ENCODE peak calls at places on chromosomes 7 and 10, in nine cellular contexts. One of them, this sample, is unnamed.

GRCh38 chr10:118621304-118621942 is 26.0 kb upstream of the PRLHR start:
- DNase-seq in effector CD4-positive, alpha-beta T cell: no peak
- DNase-seq in EH: peak; percentile 9
- DNase-seq in Caki2: no peak
- DNase-seq in hepatic stellate cell: no peak
- DNase-seq in uterus: no peak
- DNase-seq in kidney tubule cell: peak; percentile 3
- DNase-seq in adrenal gland: no peak
- DNase-seq in esophagus squamous epithelium: no peak
- DNase-seq in this sample: no peak

GRCh38 chr7:109497053-109497452 is 927.4 kb downstream of the DNAJB9 start:
- DNase-seq in adrenal gland: no peak
- DNase-seq in Caki2: no peak
- DNase-seq in uterus: no peak
- DNase-seq in effector CD4-positive, alpha-beta T cell: no peak
- DNase-seq in EH: no peak
- DNase-seq in hepatic stellate cell: no peak
- DNase-seq in kidney tubule cell: no peak
- DNase-seq in esophagus squamous epithelium: no peak
- DNase-seq in this sample: no peak

GRCh38 chr10:73965890-73966768 is 31.8 kb upstream of the VCL start:
- DNase-seq in esophagus squamous epithelium: no peak
- DNase-seq in hepatic stellate cell: peak; percentile 89
- DNase-seq in uterus: peak; percentile 89
- DNase-seq in effector CD4-positive, alpha-beta T cell: no peak
- DNase-seq in EH: peak; percentile 100
- DNase-seq in kidney tubule cell: peak; percentile 100
- DNase-seq in adrenal gland: peak; percentile 66
- DNase-seq in Caki2: peak; percentile 99
- DNase-seq in this sample: peak; percentile 80

GRCh38 chr10:52740913-52741675 is 31.5 kb downstream of the MBL2 start:
- DNase-seq in kidney tubule cell: peak; percentile 42
- DNase-seq in hepatic stellate cell: peak; percentile 29
- DNase-seq in adrenal gland: peak; percentile 66
- DNase-seq in effector CD4-positive, alpha-beta T cell: no peak
- DNase-seq in Caki2: peak; percentile 44
- DNase-seq in esophagus squamous epithelium: no peak
- DNase-seq in uterus: no peak
- DNase-seq in EH: peak; percentile 45
- DNase-seq in this sample: no peak

GRCh38 chr10:42933454-42934340 is 143.2 kb upstream of the RET start:
- DNase-seq in uterus: peak; percentile 24
- DNase-seq in adrenal gland: no peak
- DNase-seq in esophagus squamous epithelium: no peak
- DNase-seq in effector CD4-positive, alpha-beta T cell: no peak
- DNase-seq in kidney tubule cell: peak; percentile 52
- DNase-seq in hepatic stellate cell: no peak
- DNase-seq in EH: no peak
- DNase-seq in Caki2: no peak
- DNase-seq in this sample: no peak

GRCh38 chr7:107701191-107701590 is 40.6 kb downstream of the SLC26A4 start:
- DNase-seq in EH: peak; percentile 9
- DNase-seq in kidney tubule cell: no peak
- DNase-seq in esophagus squamous epithelium: no peak
- DNase-seq in uterus: no peak
- DNase-seq in effector CD4-positive, alpha-beta T cell: no peak
- DNase-seq in hepatic stellate cell: no peak
- DNase-seq in adrenal gland: no peak
- DNase-seq in Caki2: no peak
- DNase-seq in this sample: no peak

GRCh38 chr10:79221110-79222051 is 125.9 kb upstream of the PPIF start:
- DNase-seq in Caki2: no peak
- DNase-seq in effector CD4-positive, alpha-beta T cell: no peak
- DNase-seq in kidney tubule cell: peak; percentile 43
- DNase-seq in esophagus squamous epithelium: no peak
- DNase-seq in adrenal gland: peak; percentile 83
- DNase-seq in uterus: peak; percentile 92
- DNase-seq in hepatic stellate cell: peak; percentile 78
- DNase-seq in EH: no peak
- DNase-seq in this sample: no peak

GRCh38 chr7:32259917-32260596 is 189.8 kb upstream of the PDE1C start:
- DNase-seq in effector CD4-positive, alpha-beta T cell: no peak
- DNase-seq in hepatic stellate cell: no peak
- DNase-seq in kidney tubule cell: no peak
- DNase-seq in esophagus squamous epithelium: no peak
- DNase-seq in Caki2: no peak
- DNase-seq in uterus: no peak
- DNase-seq in adrenal gland: no peak
- DNase-seq in EH: no peak
- DNase-seq in this sample: no peak

GRCh38 chr7:88226886-88227516 is 7.2 kb upstream of the SRI start:
- DNase-seq in effector CD4-positive, alpha-beta T cell: no peak
- DNase-seq in adrenal gland: no peak
- DNase-seq in hepatic stellate cell: peak; percentile 6
- DNase-seq in uterus: no peak
- DNase-seq in kidney tubule cell: peak; percentile 97
- DNase-seq in esophagus squamous epithelium: no peak
- DNase-seq in EH: peak; percentile 68
- DNase-seq in Caki2: peak; percentile 98
- DNase-seq in this sample: no peak

GRCh38 chr7:155521743-155522398 is 24.5 kb downstream of the CNPY1 start:
- DNase-seq in adrenal gland: no peak
- DNase-seq in Caki2: no peak
- DNase-seq in kidney tubule cell: no peak
- DNase-seq in uterus: no peak
- DNase-seq in hepatic stellate cell: no peak
- DNase-seq in esophagus squamous epithelium: no peak
- DNase-seq in EH: no peak
- DNase-seq in effector CD4-positive, alpha-beta T cell: no peak
- DNase-seq in this sample: no peak

GRCh38 chr10:12771956-12772355 is 229.6 kb downstream of the CCDC3 start:
- DNase-seq in kidney tubule cell: no peak
- DNase-seq in uterus: no peak
- DNase-seq in hepatic stellate cell: no peak
- DNase-seq in adrenal gland: no peak
- DNase-seq in Caki2: no peak
- DNase-seq in esophagus squamous epithelium: no peak
- DNase-seq in EH: no peak
- DNase-seq in effector CD4-positive, alpha-beta T cell: no peak
- DNase-seq in this sample: no peak

GRCh38 chr7:154231732-154232131 is 179.5 kb downstream of the DPP6 start:
- DNase-seq in Caki2: peak; percentile 11
- DNase-seq in adrenal gland: no peak
- DNase-seq in EH: no peak
- DNase-seq in esophagus squamous epithelium: no peak
- DNase-seq in hepatic stellate cell: no peak
- DNase-seq in effector CD4-positive, alpha-beta T cell: no peak
- DNase-seq in uterus: no peak
- DNase-seq in kidney tubule cell: no peak
- DNase-seq in this sample: no peak

GRCh38 chr7:27167170-27167505 is 1.8 kb upstream of the HOXA9 start:
- DNase-seq in hepatic stellate cell: no peak
- DNase-seq in EH: peak; percentile 93
- DNase-seq in kidney tubule cell: peak; percentile 90
- DNase-seq in Caki2: peak; percentile 65
- DNase-seq in effector CD4-positive, alpha-beta T cell: no peak
- DNase-seq in uterus: no peak
- DNase-seq in adrenal gland: no peak
- DNase-seq in esophagus squamous epithelium: no peak
- DNase-seq in this sample: no peak

GRCh38 chr10:97058521-97058920 is 127.2 kb downstream of the SLIT1 start:
- DNase-seq in uterus: no peak
- DNase-seq in hepatic stellate cell: no peak
- DNase-seq in adrenal gland: no peak
- DNase-seq in EH: no peak
- DNase-seq in Caki2: no peak
- DNase-seq in kidney tubule cell: no peak
- DNase-seq in esophagus squamous epithelium: no peak
- DNase-seq in effector CD4-positive, alpha-beta T cell: no peak
- DNase-seq in this sample: no peak

GRCh38 chr7:55498142-55498541 is 74.2 kb downstream of the VOPP1 start:
- DNase-seq in adrenal gland: no peak
- DNase-seq in esophagus squamous epithelium: no peak
- DNase-seq in EH: no peak
- DNase-seq in hepatic stellate cell: no peak
- DNase-seq in effector CD4-positive, alpha-beta T cell: no peak
- DNase-seq in Caki2: no peak
- DNase-seq in uterus: no peak
- DNase-seq in kidney tubule cell: no peak
- DNase-seq in this sample: no peak

GRCh38 chr10:106308284-106308683 is 856.2 kb downstream of the SORCS1 start:
- DNase-seq in hepatic stellate cell: no peak
- DNase-seq in Caki2: no peak
- DNase-seq in EH: no peak
- DNase-seq in effector CD4-positive, alpha-beta T cell: no peak
- DNase-seq in uterus: no peak
- DNase-seq in adrenal gland: no peak
- DNase-seq in esophagus squamous epithelium: no peak
- DNase-seq in kidney tubule cell: no peak
- DNase-seq in this sample: no peak

GRCh38 chr7:131039836-131040235 is 287.8 kb upstream of the MKLN1 start:
- DNase-seq in esophagus squamous epithelium: no peak
- DNase-seq in Caki2: no peak
- DNase-seq in hepatic stellate cell: no peak
- DNase-seq in adrenal gland: no peak
- DNase-seq in uterus: no peak
- DNase-seq in kidney tubule cell: no peak
- DNase-seq in effector CD4-positive, alpha-beta T cell: no peak
- DNase-seq in EH: no peak
- DNase-seq in this sample: no peak

GRCh38 chr7:31000161-31000693 is 36.5 kb downstream of the GHRHR start:
- DNase-seq in EH: no peak
- DNase-seq in esophagus squamous epithelium: no peak
- DNase-seq in kidney tubule cell: no peak
- DNase-seq in hepatic stellate cell: no peak
- DNase-seq in Caki2: no peak
- DNase-seq in adrenal gland: no peak
- DNase-seq in effector CD4-positive, alpha-beta T cell: no peak
- DNase-seq in uterus: no peak
- DNase-seq in this sample: no peak

GRCh38 chr7:21903074-21903786 is 42.5 kb downstream of the CDCA7L start:
- DNase-seq in adrenal gland: no peak
- DNase-seq in uterus: no peak
- DNase-seq in EH: no peak
- DNase-seq in effector CD4-positive, alpha-beta T cell: no peak
- DNase-seq in kidney tubule cell: no peak
- DNase-seq in hepatic stellate cell: no peak
- DNase-seq in esophagus squamous epithelium: no peak
- DNase-seq in Caki2: no peak
- DNase-seq in this sample: no peak

GRCh38 chr10:28661035-28661434 is 16.3 kb upstream of the BAMBI start:
- DNase-seq in kidney tubule cell: peak; percentile 72
- DNase-seq in EH: peak; percentile 91
- DNase-seq in Caki2: peak; percentile 42
- DNase-seq in adrenal gland: no peak
- DNase-seq in uterus: no peak
- DNase-seq in hepatic stellate cell: peak; percentile 84
- DNase-seq in effector CD4-positive, alpha-beta T cell: no peak
- DNase-seq in esophagus squamous epithelium: no peak
- DNase-seq in this sample: no peak

GRCh38 chr10:44897049-44897448 is 14.1 kb upstream of the TMEM72 start:
- DNase-seq in adrenal gland: no peak
- DNase-seq in Caki2: peak; percentile 72
- DNase-seq in kidney tubule cell: no peak
- DNase-seq in effector CD4-positive, alpha-beta T cell: no peak
- DNase-seq in esophagus squamous epithelium: no peak
- DNase-seq in hepatic stellate cell: no peak
- DNase-seq in uterus: no peak
- DNase-seq in EH: no peak
- DNase-seq in this sample: no peak

GRCh38 chr10:49617281-49618020 is 3.6 kb downstream of the CHAT start:
- DNase-seq in kidney tubule cell: no peak
- DNase-seq in hepatic stellate cell: no peak
- DNase-seq in uterus: no peak
- DNase-seq in Caki2: no peak
- DNase-seq in EH: no peak
- DNase-seq in esophagus squamous epithelium: no peak
- DNase-seq in adrenal gland: no peak
- DNase-seq in effector CD4-positive, alpha-beta T cell: no peak
- DNase-seq in this sample: no peak

GRCh38 chr7:2249744-2250323 is 7.8 kb downstream of the NUDT1 start:
- DNase-seq in hepatic stellate cell: no peak
- DNase-seq in kidney tubule cell: no peak
- DNase-seq in adrenal gland: no peak
- DNase-seq in esophagus squamous epithelium: no peak
- DNase-seq in EH: no peak
- DNase-seq in uterus: no peak
- DNase-seq in Caki2: no peak
- DNase-seq in effector CD4-positive, alpha-beta T cell: no peak
- DNase-seq in this sample: no peak

GRCh38 chr10:103652599-103653281 is 159.2 kb downstream of the NEURL1 start:
- DNase-seq in effector CD4-positive, alpha-beta T cell: no peak
- DNase-seq in adrenal gland: no peak
- DNase-seq in kidney tubule cell: no peak
- DNase-seq in EH: no peak
- DNase-seq in Caki2: no peak
- DNase-seq in hepatic stellate cell: no peak
- DNase-seq in esophagus squamous epithelium: no peak
- DNase-seq in uterus: no peak
- DNase-seq in this sample: no peak

GRCh38 chr7:151018421-151019129 is 5.7 kb downstream of the ATG9B start:
- DNase-seq in effector CD4-positive, alpha-beta T cell: peak; percentile 31
- DNase-seq in adrenal gland: no peak
- DNase-seq in uterus: no peak
- DNase-seq in esophagus squamous epithelium: no peak
- DNase-seq in kidney tubule cell: no peak
- DNase-seq in hepatic stellate cell: no peak
- DNase-seq in EH: peak; percentile 26
- DNase-seq in Caki2: no peak
- DNase-seq in this sample: no peak

GRCh38 chr7:158353606-158354570 is 233.7 kb downstream of the PTPRN2 start:
- DNase-seq in kidney tubule cell: peak; percentile 36
- DNase-seq in hepatic stellate cell: no peak
- DNase-seq in EH: no peak
- DNase-seq in Caki2: no peak
- DNase-seq in adrenal gland: no peak
- DNase-seq in esophagus squamous epithelium: no peak
- DNase-seq in uterus: no peak
- DNase-seq in effector CD4-positive, alpha-beta T cell: no peak
- DNase-seq in this sample: no peak

GRCh38 chr10:21978191-21978862 is 25.2 kb downstream of the DNAJC1 start:
- DNase-seq in uterus: no peak
- DNase-seq in Caki2: no peak
- DNase-seq in kidney tubule cell: peak; percentile 30
- DNase-seq in EH: peak; percentile 52
- DNase-seq in effector CD4-positive, alpha-beta T cell: no peak
- DNase-seq in hepatic stellate cell: no peak
- DNase-seq in adrenal gland: no peak
- DNase-seq in esophagus squamous epithelium: no peak
- DNase-seq in this sample: no peak

GRCh38 chr10:42785759-42786158 is 3.2 kb downstream of the BMS1 start:
- DNase-seq in effector CD4-positive, alpha-beta T cell: no peak
- DNase-seq in EH: no peak
- DNase-seq in Caki2: no peak
- DNase-seq in hepatic stellate cell: no peak
- DNase-seq in esophagus squamous epithelium: no peak
- DNase-seq in adrenal gland: no peak
- DNase-seq in uterus: no peak
- DNase-seq in kidney tubule cell: no peak
- DNase-seq in this sample: no peak

GRCh38 chr10:9869777-9870176 is 1147.9 kb upstream of the CELF2 start:
- DNase-seq in adrenal gland: no peak
- DNase-seq in hepatic stellate cell: no peak
- DNase-seq in kidney tubule cell: no peak
- DNase-seq in uterus: no peak
- DNase-seq in Caki2: no peak
- DNase-seq in EH: no peak
- DNase-seq in effector CD4-positive, alpha-beta T cell: no peak
- DNase-seq in esophagus squamous epithelium: no peak
- DNase-seq in this sample: no peak

GRCh38 chr7:95404316-95404715 is 8.1 kb upstream of the PON3 start:
- DNase-seq in adrenal gland: no peak
- DNase-seq in esophagus squamous epithelium: no peak
- DNase-seq in effector CD4-positive, alpha-beta T cell: no peak
- DNase-seq in Caki2: peak; percentile 37
- DNase-seq in kidney tubule cell: peak; percentile 66
- DNase-seq in EH: no peak
- DNase-seq in uterus: no peak
- DNase-seq in hepatic stellate cell: no peak
- DNase-seq in this sample: no peak

GRCh38 chr7:30321992-30322637 is 37.7 kb downstream of the ZNRF2 start:
- DNase-seq in esophagus squamous epithelium: no peak
- DNase-seq in kidney tubule cell: no peak
- DNase-seq in EH: peak; percentile 57
- DNase-seq in adrenal gland: no peak
- DNase-seq in hepatic stellate cell: no peak
- DNase-seq in uterus: peak; percentile 53
- DNase-seq in effector CD4-positive, alpha-beta T cell: no peak
- DNase-seq in Caki2: no peak
- DNase-seq in this sample: no peak

This sample was measured in thoracic aorta.